ENCODE peak calls at places on chromosomes 12 and 14, in nine cellular contexts. H is K562, C is HCT116, Q is stomach, F is uterus, D is ovary, B is IMR-90, O is tibial nerve, T is H1. J is an unnamed sample. For H3K4me1, the result is how much of the 10 kb centered on the place peaks cover.

GRCh38 chr12:104414581-104415305 is 42.0 kb upstream of the CHST11 start:
- DNase-seq in H (no peak), C (peak), Q (no peak), F (no peak), D (no peak), B (no peak), O (no peak), T (peak), J (no peak)

GRCh38 chr12:57895337-57896138 is 45.8 kb upstream of the ATP23 start:
- DNase-seq in H (no peak), C (no peak), Q (no peak), F (no peak), D (no peak), B (peak), O (no peak), T (no peak), J (no peak)

GRCh38 chr12:38153737-38154061 is 162.9 kb upstream of the ALG10B start:
- DNase-seq in H (no peak), C (no peak), Q (no peak), F (no peak), D (no peak), B (no peak), O (no peak), T (no peak), J (no peak)

GRCh38 chr14:35985504-35986218 is 159.5 kb downstream of the BRMS1L start:
- DNase-seq in H (no peak), C (peak), Q (no peak), F (no peak), D (no peak), B (no peak), O (no peak), T (no peak), J (no peak)

GRCh38 chr12:54683388-54683787 is 35.2 kb upstream of the DCD start:
- DNase-seq in H (no peak), C (no peak), Q (no peak), F (no peak), D (no peak), B (no peak), O (no peak), T (peak), J (no peak)

GRCh38 chr14:102729268-102729667 is 48.0 kb upstream of the TRAF3 start:
- DNase-seq in H (no peak), C (no peak), Q (no peak), F (no peak), D (no peak), B (no peak), O (no peak), T (no peak), J (no peak)

GRCh38 chr14:38143651-38144505 is 63.8 kb upstream of the SSTR1 start:
- DNase-seq in H (no peak), C (no peak), Q (no peak), F (no peak), D (no peak), B (peak), O (no peak), T (no peak), J (no peak)

GRCh38 chr12:795305-795704 is 42.9 kb downstream of the WNK1 start:
- DNase-seq in H (no peak), C (no peak), Q (no peak), F (no peak), D (no peak), B (no peak), O (no peak), T (no peak), J (no peak)

GRCh38 chr14:36442824-36443241 is 77.2 kb downstream of the NKX2-1 start:
- DNase-seq in H (no peak), C (no peak), Q (no peak), F (no peak), D (no peak), B (no peak), O (no peak), T (no peak), J (no peak)

GRCh38 chr12:121815221-121815620 is 11.4 kb downstream of the SETD1B start:
- DNase-seq in H (no peak), C (no peak), Q (no peak), F (no peak), D (no peak), B (no peak), O (no peak), T (no peak), J (no peak)

GRCh38 chr12:21656931-21657335 is 709 bp downstream of the LDHB start:
- DNase-seq in H (peak), C (peak), Q (peak), F (peak), D (peak), B (peak), O (no peak), T (no peak), J (no peak)

GRCh38 chr12:21659383-21659782 is 1.7 kb upstream of the LDHB start:
- DNase-seq in H (no peak), C (peak), Q (no peak), F (no peak), D (no peak), B (no peak), O (no peak), T (no peak), J (no peak)

GRCh38 chr12:21655594-21655993 is 2.0 kb downstream of the LDHB start:
- DNase-seq in H (no peak), C (no peak), Q (no peak), F (no peak), D (no peak), B (no peak), O (no peak), T (no peak), J (no peak)

GRCh38 chr12:21662122-21662792 is 4.6 kb upstream of the LDHB start:
- DNase-seq in H (no peak), C (no peak), Q (no peak), F (no peak), D (no peak), B (no peak), O (no peak), T (no peak), J (no peak)

DNA sequence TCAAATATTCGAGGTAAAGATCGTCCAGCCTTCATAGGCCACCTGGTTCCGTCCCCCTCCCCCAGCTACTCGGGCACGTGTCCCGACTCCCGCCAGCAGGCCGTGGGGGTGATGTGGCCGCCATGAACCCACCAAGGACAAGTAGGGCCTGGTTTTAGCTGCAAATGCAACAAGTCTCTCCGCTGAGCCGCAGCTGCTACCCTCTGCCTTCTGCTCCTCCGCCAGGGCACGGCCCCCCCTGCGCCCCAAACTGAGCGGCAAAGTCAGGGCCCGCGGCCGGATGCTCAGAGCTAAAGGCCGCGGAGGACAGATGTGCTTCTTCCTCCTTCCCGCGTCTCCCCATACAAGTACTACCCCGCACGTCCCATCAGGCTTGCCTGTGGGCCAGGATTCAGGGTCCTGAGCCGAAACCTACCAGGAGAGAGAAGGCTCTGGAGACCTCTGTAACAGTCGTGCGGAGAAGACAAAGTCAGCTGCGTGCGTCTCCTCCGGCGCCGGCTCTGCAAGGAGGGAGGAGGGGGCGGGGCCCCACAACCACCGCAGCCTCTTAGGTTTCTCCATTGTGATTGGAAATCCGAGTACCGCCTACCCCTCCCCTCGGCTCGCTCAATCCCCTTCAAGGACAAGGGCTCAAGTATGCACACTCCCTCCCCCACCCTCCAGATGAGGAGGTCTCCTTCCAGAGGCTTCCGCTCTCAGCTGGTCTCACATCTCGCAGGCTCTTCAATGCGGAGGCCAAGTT is at the start of gene LDHB:
- DNase-seq in H (peak), C (peak), Q (peak), F (peak), D (peak), B (peak), O (peak), T (peak), J (peak)
- TF ChIP-seq POLR2A in H (peak), C (peak), Q (peak), F (peak), D (peak), B (peak), O (peak), T (peak), J (no peak)

DNA sequence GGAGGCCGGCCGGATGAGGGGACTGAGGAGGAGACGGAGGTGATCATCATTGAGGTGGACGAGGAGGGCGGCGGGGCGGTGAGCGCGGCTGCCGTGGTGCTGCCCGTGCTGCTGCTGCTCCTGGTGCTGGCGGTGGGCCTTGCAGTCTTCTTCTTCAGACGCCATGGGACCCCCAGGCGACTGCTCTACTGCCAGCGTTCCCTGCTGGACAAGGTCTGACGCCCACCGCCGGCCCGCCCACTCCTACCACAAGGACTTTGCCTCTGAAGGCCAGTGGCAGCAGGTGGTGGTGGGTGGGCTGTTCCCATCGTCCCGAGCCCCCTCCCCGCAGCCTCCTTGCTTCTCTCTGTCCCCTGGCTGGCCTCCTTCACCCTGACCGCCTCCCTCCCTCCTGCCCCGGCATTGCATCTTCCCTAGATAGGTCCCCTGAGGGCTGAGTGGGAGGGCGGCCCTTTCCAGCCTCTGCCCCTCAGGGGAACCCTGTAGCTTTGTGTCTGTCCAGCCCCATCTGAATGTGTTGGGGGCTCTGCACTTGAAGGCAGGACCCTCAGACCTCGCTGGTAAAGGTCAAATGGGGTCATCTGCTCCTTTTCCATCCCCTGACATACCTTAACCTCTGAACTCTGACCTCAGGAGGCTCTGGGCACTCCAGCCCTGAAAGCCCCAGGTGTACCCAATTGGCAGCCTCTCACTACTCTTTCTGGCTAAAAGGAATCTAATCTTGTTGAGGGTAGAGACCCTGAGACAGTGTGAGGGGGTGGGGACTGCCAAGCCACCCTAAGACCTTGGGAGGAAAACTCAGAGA is 9.6 kb downstream of the MMP14 start:
- DNase-seq in H (no peak), C (no peak), Q (no peak), F (no peak), D (no peak), B (no peak), O (no peak), T (no peak), J (no peak)
- H3K4me1 ChIP-seq in H (under half), C (under half), Q (half or more), F (under half), D (under half), B (under half), O (half or more), T (under half), J (half or more)

GRCh38 chr12:127594351-127594970 is 672.5 kb upstream of the TMEM132C start:
- DNase-seq in H (no peak), C (no peak), Q (no peak), F (no peak), D (no peak), B (no peak), O (no peak), T (peak), J (no peak)
- H3K27ac ChIP-seq in H (no peak), C (no peak), Q (no peak), F (no peak), D (no peak), B (no peak), O (no peak), T (peak), J (no peak)

DNA sequence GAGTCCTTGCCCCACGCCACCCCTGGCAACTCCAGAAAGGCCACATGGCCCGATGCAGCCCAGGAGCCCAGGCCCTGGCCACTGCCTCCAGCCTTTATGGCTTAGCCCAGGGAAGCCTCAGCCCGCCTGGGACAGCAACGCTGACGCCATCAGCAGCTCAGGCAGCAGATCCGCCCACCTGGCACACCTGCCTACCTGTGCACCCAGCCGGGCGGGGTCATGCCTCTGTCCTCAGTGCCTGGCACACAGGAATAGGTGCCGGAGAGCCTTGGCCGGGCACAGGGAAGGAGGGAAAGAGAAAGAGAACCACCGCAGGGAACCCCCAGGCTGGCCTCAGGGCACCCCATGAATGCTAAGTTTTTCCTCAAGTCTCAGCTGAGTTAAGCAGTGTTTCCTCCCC is 21.1 kb downstream of the BEGAIN start:
- DNase-seq in H (no peak), C (no peak), Q (peak), F (no peak), D (no peak), B (no peak), O (no peak), T (no peak), J (no peak)
- TF ChIP-seq POLR2A in H (no peak), C (no peak), Q (no peak), F (no peak), D (no peak), B (no peak), O (no peak), T (no peak), J (no peak)